ENCODE peak calls at places on chromosomes 16 and 17, in five cellular contexts. A, X, P, B and Y are unnamed samples.

GRCh38 chr17:64499805-64500486 is 3.1 kb upstream of the POLG2 start:
- DNase-seq in A (no peak), X (no peak), P (no peak), B (peak; percentile 47), Y (no peak)

GRCh38 chr16:7745321-7745720 is 412.7 kb downstream of the RBFOX1 start:
- DNase-seq in A (no peak), X (no peak), P (no peak), B (no peak), Y (no peak)

GRCh38 chr16:86631441-86631840 is 53.1 kb downstream of the FOXL1 start:
- DNase-seq in A (no peak), X (no peak), P (peak; percentile 14), B (no peak), Y (no peak)

GRCh38 chr17:83024205-83024971 is 55.0 kb upstream of the METRNL start:
- DNase-seq in A (no peak), X (no peak), P (no peak), B (no peak), Y (no peak)

GRCh38 chr16:57555831-57556230 is 13.4 kb downstream of the ADGRG5 start:
- DNase-seq in A (no peak), X (no peak), P (no peak), B (no peak), Y (no peak)

GRCh38 chr16:49734330-49734729 is 121.6 kb downstream of the ZNF423 start:
- DNase-seq in A (no peak), X (no peak), P (no peak), B (no peak), Y (no peak)

GRCh38 chr17:60901806-60902205 is 224.2 kb downstream of the BCAS3 start:
- DNase-seq in A (no peak), X (peak; percentile 85), P (no peak), B (peak; percentile 85), Y (no peak)

GRCh38 chr16:50273888-50274770 is 7.8 kb downstream of the ADCY7 start:
- DNase-seq in A (peak; percentile 93), X (no peak), P (no peak), B (no peak), Y (peak; percentile 81)

GRCh38 chr17:29150191-29150590 is 30.0 kb downstream of the MYO18A start:
- DNase-seq in A (no peak), X (no peak), P (no peak), B (no peak), Y (no peak)

GRCh38 chr16:22813223-22813945 is 578 bp upstream of the HS3ST2 start:
- DNase-seq in A (no peak), X (peak; percentile 2), P (no peak), B (peak; percentile 2), Y (no peak)

GRCh38 chr17:83200231-83200699 is 120.9 kb downstream of the METRNL start:
- DNase-seq in A (peak; percentile 93), X (no peak), P (peak; percentile 92), B (no peak), Y (no peak)

GRCh38 chr16:75260856-75261589 is 9.6 kb upstream of the BCAR1 start:
- DNase-seq in A (no peak), X (no peak), P (no peak), B (no peak), Y (no peak)

GRCh38 chr16:31913668-31914067 is 40.1 kb downstream of the ZNF267 start:
- DNase-seq in A (no peak), X (no peak), P (no peak), B (no peak), Y (no peak)

GRCh38 chr17:51229889-51230288 is 30.0 kb downstream of the MBTD1 start:
- DNase-seq in A (no peak), X (no peak), P (no peak), B (no peak), Y (no peak)

GRCh38 chr17:49748223-49748622 is 15.7 kb downstream of the FAM117A start:
- DNase-seq in A (no peak), X (no peak), P (no peak), B (no peak), Y (no peak)

GRCh38 chr17:82236142-82236971 is 7.5 kb downstream of the SLC16A3 start:
- DNase-seq in A (peak; percentile 90), X (peak; percentile 64), P (no peak), B (no peak), Y (no peak)

GRCh38 chr17:30207655-30208054 is 27.8 kb downstream of the SLC6A4 start:
- DNase-seq in A (peak; percentile 28), X (no peak), P (no peak), B (no peak), Y (no peak)

GRCh38 chr16:87331241-87331801 is 14.1 kb upstream of the C16orf95 start:
- DNase-seq in A (peak; percentile 64), X (no peak), P (no peak), B (no peak), Y (no peak)

GRCh38 chr16:14302031-14302398 is 230.9 kb downstream of the MRTFB start:
- DNase-seq in A (no peak), X (peak; percentile 68), P (no peak), B (no peak), Y (no peak)

GRCh38 chr17:75128694-75129505 is 2.6 kb downstream of the NT5C start:
- DNase-seq in A (peak; percentile 75), X (no peak), P (no peak), B (no peak), Y (no peak)

GRCh38 chr17:48004973-48005372 is 32.6 kb downstream of the COPZ2 start:
- DNase-seq in A (peak; percentile 1), X (no peak), P (no peak), B (no peak), Y (no peak)

GRCh38 chr17:22267019-22267418 is 574.7 kb downstream of the KCNJ18 start:
- DNase-seq in A (no peak), X (no peak), P (no peak), B (no peak), Y (no peak)
- TF ChIP-seq CTCF in A (no peak), X (no peak), P (no peak), B (no peak), Y (no peak)

GRCh38 chr16:1505912-1506311 is 12.8 kb downstream of the TELO2 start:
- DNase-seq in A (no peak), X (no peak), P (no peak), B (no peak), Y (no peak)
- H3K4me3 ChIP-seq in A (no peak overlapping the region), X (no peak overlapping the region), P (no peak overlapping the region), B (no peak overlapping the region), Y (no peak overlapping the region)

GRCh38 chr17:6427284-6427781 is 7.6 kb downstream of the AIPL1 start:
- DNase-seq in A (no peak), X (peak; percentile 22), P (peak; percentile 40), B (peak; percentile 51), Y (no peak)
- TF ChIP-seq CTCF in A (no peak), X (no peak), P (peak; percentile 5), B (no peak), Y (no peak)

DNA sequence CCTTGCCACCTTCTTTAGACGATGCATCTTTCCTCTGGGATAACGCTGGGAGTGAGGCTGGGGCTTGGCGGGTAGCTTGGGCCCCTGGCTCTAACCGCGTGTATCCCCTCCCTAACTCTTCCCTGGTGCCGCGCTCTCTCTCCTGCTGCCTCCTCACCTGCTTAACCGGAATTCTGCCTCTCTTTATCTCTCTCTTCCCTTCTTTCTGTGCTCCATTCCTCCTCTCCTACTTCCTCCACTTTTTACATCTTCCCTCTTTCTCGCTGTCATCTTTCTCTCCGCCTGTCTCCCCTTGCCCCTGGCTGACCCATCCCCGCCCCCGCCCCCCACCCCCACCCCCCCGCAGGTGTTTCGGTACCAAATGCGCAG is 2.7 kb downstream of the LHX1 start:
- DNase-seq in A (no peak), X (no peak), P (no peak), B (no peak), Y (no peak)
- H3K4me3 ChIP-seq in A (no peak overlapping the region), X (no peak overlapping the region), P (no peak overlapping the region), B (no peak overlapping the region), Y (no peak overlapping the region)

GRCh38 chr17:78349831-78350631 is 9.8 kb downstream of the SOCS3 start:
- DNase-seq in A (no peak), X (no peak), P (no peak), B (no peak), Y (no peak)
- TF ChIP-seq CTCF in A (no peak), X (peak; percentile 6), P (no peak), B (no peak), Y (peak; percentile 15)

GRCh38 chr17:78107457-78107856 is 21.1 kb downstream of the TMC6 start:
- DNase-seq in A (no peak), X (peak; percentile 28), P (no peak), B (peak; percentile 39), Y (no peak)

GRCh38 chr17:78106211-78106610 is 22.3 kb downstream of the TMC6 start:
- DNase-seq in A (no peak), X (no peak), P (no peak), B (no peak), Y (no peak)

GRCh38 chr17:78104540-78104941 is 24.0 kb downstream of the TMC6 start:
- DNase-seq in A (no peak), X (no peak), P (no peak), B (no peak), Y (no peak)

GRCh38 chr17:78105101-78105500 is 23.5 kb downstream of the TMC6 start:
- DNase-seq in A (no peak), X (no peak), P (no peak), B (no peak), Y (no peak)

DNA sequence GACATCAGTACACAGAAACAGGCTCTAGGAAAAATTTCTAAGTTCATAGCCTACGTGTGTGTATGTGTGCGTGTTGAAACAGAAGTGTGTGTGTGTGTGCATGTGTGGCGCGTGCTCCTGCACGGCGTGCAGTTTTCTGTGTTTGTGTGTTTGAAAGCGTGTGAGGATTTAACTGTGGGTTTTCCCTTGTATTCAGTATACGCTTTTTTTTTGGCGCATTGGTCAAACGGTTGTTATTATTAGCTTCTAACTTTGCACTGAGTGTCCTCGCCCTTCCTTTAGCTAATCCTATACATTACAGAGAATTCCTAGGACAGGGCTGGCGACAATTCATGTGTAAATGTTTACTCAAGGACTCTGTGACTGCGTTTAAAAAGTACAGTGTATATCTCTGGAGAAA is 23.0 kb downstream of the TMC6 start:
- DNase-seq in A (no peak), X (peak; percentile 32), P (no peak), B (no peak), Y (no peak)
- H3K4me3 ChIP-seq in A (no peak overlapping the region), X (no peak overlapping the region), P (no peak overlapping the region), B (no peak overlapping the region), Y (no peak overlapping the region)